ENCODE peak calls at places on chromosomes 11 and 22, in eight cellular contexts. One of them, this sample, is unnamed.

GRCh38 chr22:32539631-32540449 is 65.2 kb downstream of the FBXO7 start:
- DNase-seq in GM13976: no peak
- DNase-seq in GM10248: no peak
- DNase-seq in left colon: no peak
- DNase-seq in T-cell: no peak
- DNase-seq in NCI-H1105: no peak
- DNase-seq in HEK293T: no peak
- DNase-seq in A172: peak; percentile 58
- DNase-seq in this sample: peak; percentile 44

GRCh38 chr22:24424001-24424900 is 3.1 kb upstream of the ADORA2A start:
- DNase-seq in GM10248: peak; percentile 48
- DNase-seq in T-cell: no peak
- DNase-seq in A172: no peak
- DNase-seq in HEK293T: peak; percentile 61
- DNase-seq in GM13976: no peak
- DNase-seq in NCI-H1105: no peak
- DNase-seq in left colon: no peak
- DNase-seq in this sample: no peak

GRCh38 chr11:131888230-131888826 is 517.9 kb downstream of the NTM start:
- DNase-seq in A172: peak; percentile 75
- DNase-seq in GM13976: no peak
- DNase-seq in left colon: no peak
- DNase-seq in NCI-H1105: no peak
- DNase-seq in HEK293T: no peak
- DNase-seq in T-cell: no peak
- DNase-seq in GM10248: no peak
- DNase-seq in this sample: no peak

GRCh38 chr11:11555228-11555627 is 66.6 kb downstream of the GALNT18 start:
- DNase-seq in GM10248: no peak
- DNase-seq in T-cell: no peak
- DNase-seq in HEK293T: no peak
- DNase-seq in GM13976: no peak
- DNase-seq in A172: no peak
- DNase-seq in left colon: peak; percentile 35
- DNase-seq in NCI-H1105: peak; percentile 64
- DNase-seq in this sample: no peak

GRCh38 chr11:79309402-79309801 is 131.4 kb downstream of the TENM4 start:
- DNase-seq in HEK293T: no peak
- DNase-seq in GM13976: no peak
- DNase-seq in GM10248: no peak
- DNase-seq in A172: no peak
- DNase-seq in left colon: no peak
- DNase-seq in T-cell: no peak
- DNase-seq in NCI-H1105: no peak
- DNase-seq in this sample: no peak

GRCh38 chr22:44085743-44086741 is 61.9 kb downstream of the PARVB start:
- DNase-seq in A172: peak; percentile 55
- DNase-seq in left colon: peak; percentile 82
- DNase-seq in NCI-H1105: peak; percentile 16
- DNase-seq in HEK293T: peak; percentile 40
- DNase-seq in GM13976: peak; percentile 76
- DNase-seq in GM10248: peak; percentile 68
- DNase-seq in T-cell: no peak
- DNase-seq in this sample: peak; percentile 69

GRCh38 chr11:79092791-79093313 is 348.0 kb downstream of the TENM4 start:
- DNase-seq in HEK293T: no peak
- DNase-seq in NCI-H1105: no peak
- DNase-seq in GM13976: no peak
- DNase-seq in T-cell: no peak
- DNase-seq in GM10248: no peak
- DNase-seq in left colon: no peak
- DNase-seq in A172: peak; percentile 83
- DNase-seq in this sample: no peak

GRCh38 chr11:79067355-79067685 is 373.5 kb downstream of the TENM4 start:
- DNase-seq in GM10248: no peak
- DNase-seq in A172: no peak
- DNase-seq in NCI-H1105: no peak
- DNase-seq in T-cell: no peak
- DNase-seq in left colon: no peak
- DNase-seq in GM13976: no peak
- DNase-seq in HEK293T: no peak
- DNase-seq in this sample: no peak

GRCh38 chr11:10979529-10979928 is 121.7 kb upstream of the ZBED5 start:
- DNase-seq in HEK293T: no peak
- DNase-seq in GM13976: no peak
- DNase-seq in T-cell: no peak
- DNase-seq in left colon: no peak
- DNase-seq in NCI-H1105: no peak
- DNase-seq in A172: no peak
- DNase-seq in GM10248: no peak
- DNase-seq in this sample: no peak

GRCh38 chr22:31313366-31314147 is 21.3 kb upstream of the PIK3IP1 start:
- DNase-seq in HEK293T: peak; percentile 77
- DNase-seq in A172: peak; percentile 44
- DNase-seq in T-cell: peak; percentile 22
- DNase-seq in GM13976: peak; percentile 66
- DNase-seq in NCI-H1105: peak; percentile 84
- DNase-seq in left colon: peak; percentile 82
- DNase-seq in GM10248: peak; percentile 65
- DNase-seq in this sample: peak; percentile 94

GRCh38 chr22:22959147-22959827 is 71.7 kb downstream of the IGLL5 start:
- DNase-seq in T-cell: peak; percentile 53
- DNase-seq in NCI-H1105: peak; percentile 75
- DNase-seq in HEK293T: peak; percentile 77
- DNase-seq in GM10248: peak; percentile 63
- DNase-seq in A172: peak; percentile 46
- DNase-seq in GM13976: peak; percentile 51
- DNase-seq in left colon: peak; percentile 64
- DNase-seq in this sample: peak; percentile 71

GRCh38 chr11:83628622-83629347 is 342.6 kb upstream of the CCDC90B start:
- DNase-seq in GM13976: no peak
- DNase-seq in T-cell: no peak
- DNase-seq in A172: no peak
- DNase-seq in GM10248: no peak
- DNase-seq in NCI-H1105: peak; percentile 87
- DNase-seq in HEK293T: no peak
- DNase-seq in left colon: no peak
- DNase-seq in this sample: no peak

GRCh38 chr11:1040428-1041148 is 4.1 kb upstream of the MUC6 start:
- DNase-seq in NCI-H1105: no peak
- DNase-seq in T-cell: no peak
- DNase-seq in GM13976: no peak
- DNase-seq in HEK293T: no peak
- DNase-seq in A172: peak; percentile 82
- DNase-seq in GM10248: no peak
- DNase-seq in left colon: no peak
- DNase-seq in this sample: no peak

GRCh38 chr11:57667065-57667714 is 724 bp upstream of the ZDHHC5 start:
- DNase-seq in GM10248: peak; percentile 95
- DNase-seq in HEK293T: peak; percentile 90
- DNase-seq in left colon: peak; percentile 99
- DNase-seq in GM13976: peak; percentile 94
- DNase-seq in NCI-H1105: peak; percentile 97
- DNase-seq in T-cell: peak; percentile 94
- DNase-seq in A172: peak; percentile 96
- DNase-seq in this sample: peak; percentile 95

GRCh38 chr11:111310723-111311122 is 12.4 kb downstream of the POU2AF3 start:
- DNase-seq in HEK293T: no peak
- DNase-seq in GM13976: no peak
- DNase-seq in T-cell: no peak
- DNase-seq in left colon: no peak
- DNase-seq in NCI-H1105: no peak
- DNase-seq in A172: no peak
- DNase-seq in GM10248: no peak
- DNase-seq in this sample: no peak

GRCh38 chr22:37930270-37930951 is 23.0 kb downstream of the C22orf23 start:
- DNase-seq in GM13976: peak; percentile 66
- DNase-seq in A172: peak; percentile 18
- DNase-seq in left colon: no peak
- DNase-seq in GM10248: no peak
- DNase-seq in T-cell: no peak
- DNase-seq in HEK293T: peak; percentile 51
- DNase-seq in NCI-H1105: no peak
- DNase-seq in this sample: no peak

GRCh38 chr11:2582436-2582931 is 117.3 kb downstream of the KCNQ1OT1 start:
- DNase-seq in left colon: peak; percentile 15
- DNase-seq in T-cell: no peak
- DNase-seq in NCI-H1105: no peak
- DNase-seq in A172: no peak
- DNase-seq in GM10248: no peak
- DNase-seq in GM13976: no peak
- DNase-seq in HEK293T: no peak
- DNase-seq in this sample: no peak

GRCh38 chr22:46557736-46558480 is 20.5 kb upstream of the CELSR1 start:
- DNase-seq in NCI-H1105: peak; percentile 11
- DNase-seq in GM10248: no peak
- DNase-seq in HEK293T: no peak
- DNase-seq in left colon: no peak
- DNase-seq in GM13976: no peak
- DNase-seq in A172: no peak
- DNase-seq in T-cell: no peak
- DNase-seq in this sample: no peak

GRCh38 chr11:134742228-134742612 is 330.2 kb upstream of the B3GAT1 start:
- DNase-seq in GM13976: no peak
- DNase-seq in NCI-H1105: no peak
- DNase-seq in A172: peak; percentile 37
- DNase-seq in GM10248: no peak
- DNase-seq in T-cell: no peak
- DNase-seq in HEK293T: no peak
- DNase-seq in left colon: no peak
- DNase-seq in this sample: no peak

GRCh38 chr11:66720223-66720898 is 8.7 kb downstream of the SPTBN2 start:
- DNase-seq in GM13976: no peak
- DNase-seq in A172: peak; percentile 94
- DNase-seq in T-cell: no peak
- DNase-seq in HEK293T: no peak
- DNase-seq in GM10248: no peak
- DNase-seq in left colon: peak; percentile 81
- DNase-seq in NCI-H1105: peak; percentile 94
- DNase-seq in this sample: peak; percentile 73

GRCh38 chr22:46050451-46050845 is 73.5 kb upstream of the WNT7B start:
- DNase-seq in HEK293T: no peak
- DNase-seq in NCI-H1105: no peak
- DNase-seq in T-cell: no peak
- DNase-seq in left colon: no peak
- DNase-seq in GM13976: no peak
- DNase-seq in GM10248: no peak
- DNase-seq in A172: no peak
- DNase-seq in this sample: no peak

GRCh38 chr11:36164522-36165250 is 124.5 kb downstream of the COMMD9 start:
- DNase-seq in GM10248: no peak
- DNase-seq in HEK293T: no peak
- DNase-seq in NCI-H1105: no peak
- DNase-seq in left colon: no peak
- DNase-seq in T-cell: no peak
- DNase-seq in A172: no peak
- DNase-seq in GM13976: no peak
- DNase-seq in this sample: no peak

This sample was measured in colonic mucosa.